ENCODE peak calls at places on chromosomes 11 and 22, in nine cellular contexts. U is EL; P is activated CD4-positive, alpha-beta T cell treated with anti-CD3 and anti-CD28 coated beads for 24 hours; O is astrocyte of the spinal cord; R is NCI-H1694; B is KG1; I is fibroblast of lung; J is T-helper 2 cell; G is body of pancreas. V is an unnamed sample.

GRCh38 chr11:121253951-121254350 is 38.6 kb upstream of the SC5D start:
- DNase-seq in R (no peak), I (no peak), B (no peak), P (no peak), O (no peak), J (no peak), G (no peak), U (no peak), V (no peak)

GRCh38 chr11:73189723-73190556 is 28.1 kb upstream of the P2RY2 start:
- DNase-seq in O (no peak), P (no peak), U (no peak), J (no peak), G (no peak), I (no peak), R (no peak), B (no peak), V (no peak)

GRCh38 chr11:104731890-104732289 is 166.4 kb downstream of the CASP12 start:
- DNase-seq in R (no peak), G (no peak), O (no peak), U (no peak), P (no peak), J (no peak), I (no peak), B (no peak), V (no peak)

GRCh38 chr11:2891291-2891690 is 5.7 kb upstream of the CDKN1C start:
- DNase-seq in G (no peak), U (no peak), R (peak), I (peak), P (no peak), J (no peak), B (no peak), O (peak), V (no peak)

GRCh38 chr22:40236131-40236665 is 58.5 kb downstream of the TNRC6B start:
- DNase-seq in O (no peak), P (no peak), U (no peak), I (no peak), G (no peak), R (no peak), B (no peak), J (no peak), V (no peak)

GRCh38 chr11:36775157-36775556 is 177.1 kb upstream of the RAG2 start:
- DNase-seq in O (no peak), U (peak), R (no peak), I (no peak), J (no peak), B (no peak), G (no peak), P (no peak), V (no peak)

GRCh38 chr22:32707971-32708370 is 93.5 kb upstream of the TIMP3 start:
- DNase-seq in J (no peak), R (no peak), U (peak), B (no peak), G (no peak), O (no peak), I (no peak), P (no peak), V (no peak)

GRCh38 chr22:42684462-42685195 is 35.4 kb upstream of the CYB5R3 start:
- DNase-seq in O (no peak), J (no peak), U (no peak), G (peak), I (peak), P (no peak), R (no peak), B (no peak), V (no peak)

GRCh38 chr22:39997939-39998726 is 3.4 kb downstream of the FAM83F start:
- DNase-seq in U (peak), B (no peak), O (peak), I (no peak), R (no peak), G (peak), J (no peak), P (no peak), V (no peak)

V was measured in AG08396.